ENCODE peak calls at places on chromosomes 13 and 19, in six cellular contexts. One of them, this sample, is unnamed.

GRCh38 chr13:105050696-105051095 is 1484.8 kb downstream of the EFNB2 start:
- DNase-seq in coronary artery: no peak
- DNase-seq in stimulated activated CD4-positive, alpha-beta T cell treated with anti-CD3 and anti-CD28 coated beads, Interleukin-1b, Interleukin-23, amount 100 ng/mL, for 24 hours: no peak
- DNase-seq in left ventricle myocardium inferior: no peak
- DNase-seq in HTR-8/SVneo: no peak
- DNase-seq in NCI-H460: no peak
- DNase-seq in this sample: no peak

GRCh38 chr13:27037571-27037970 is 134.0 kb downstream of the USP12 start:
- DNase-seq in left ventricle myocardium inferior: no peak
- DNase-seq in NCI-H460: no peak
- DNase-seq in HTR-8/SVneo: no peak
- DNase-seq in stimulated activated CD4-positive, alpha-beta T cell treated with anti-CD3 and anti-CD28 coated beads, Interleukin-1b, Interleukin-23, amount 100 ng/mL, for 24 hours: no peak
- DNase-seq in coronary artery: no peak
- DNase-seq in this sample: no peak

GRCh38 chr19:13906525-13906904 is 514 bp downstream of the CC2D1A start:
- DNase-seq in left ventricle myocardium inferior: no peak
- DNase-seq in coronary artery: no peak
- DNase-seq in stimulated activated CD4-positive, alpha-beta T cell treated with anti-CD3 and anti-CD28 coated beads, Interleukin-1b, Interleukin-23, amount 100 ng/mL, for 24 hours: no peak
- DNase-seq in NCI-H460: no peak
- DNase-seq in HTR-8/SVneo: no peak
- DNase-seq in this sample: no peak

GRCh38 chr13:113178070-113178895 is 19.8 kb downstream of the PROZ start:
- DNase-seq in HTR-8/SVneo: peak
- DNase-seq in NCI-H460: no peak
- DNase-seq in stimulated activated CD4-positive, alpha-beta T cell treated with anti-CD3 and anti-CD28 coated beads, Interleukin-1b, Interleukin-23, amount 100 ng/mL, for 24 hours: no peak
- DNase-seq in coronary artery: no peak
- DNase-seq in left ventricle myocardium inferior: no peak
- DNase-seq in this sample: no peak

GRCh38 chr19:47257411-47258169 is 1.3 kb downstream of the CCDC9 start:
- DNase-seq in NCI-H460: no peak
- DNase-seq in left ventricle myocardium inferior: no peak
- DNase-seq in HTR-8/SVneo: peak
- DNase-seq in stimulated activated CD4-positive, alpha-beta T cell treated with anti-CD3 and anti-CD28 coated beads, Interleukin-1b, Interleukin-23, amount 100 ng/mL, for 24 hours: no peak
- DNase-seq in coronary artery: no peak
- DNase-seq in this sample: no peak

GRCh38 chr19:5137571-5138124 is 168.7 kb downstream of the KDM4B start:
- DNase-seq in stimulated activated CD4-positive, alpha-beta T cell treated with anti-CD3 and anti-CD28 coated beads, Interleukin-1b, Interleukin-23, amount 100 ng/mL, for 24 hours: no peak
- DNase-seq in coronary artery: no peak
- DNase-seq in left ventricle myocardium inferior: no peak
- DNase-seq in HTR-8/SVneo: no peak
- DNase-seq in NCI-H460: no peak
- DNase-seq in this sample: peak

GRCh38 chr19:38455031-38455430 is 21.5 kb downstream of the RYR1 start:
- DNase-seq in stimulated activated CD4-positive, alpha-beta T cell treated with anti-CD3 and anti-CD28 coated beads, Interleukin-1b, Interleukin-23, amount 100 ng/mL, for 24 hours: no peak
- DNase-seq in coronary artery: no peak
- DNase-seq in left ventricle myocardium inferior: no peak
- DNase-seq in HTR-8/SVneo: peak
- DNase-seq in NCI-H460: peak
- DNase-seq in this sample: peak

GRCh38 chr13:52001120-52001731 is 10.0 kb downstream of the ATP7B start:
- DNase-seq in NCI-H460: peak
- DNase-seq in left ventricle myocardium inferior: no peak
- DNase-seq in coronary artery: no peak
- DNase-seq in stimulated activated CD4-positive, alpha-beta T cell treated with anti-CD3 and anti-CD28 coated beads, Interleukin-1b, Interleukin-23, amount 100 ng/mL, for 24 hours: no peak
- DNase-seq in HTR-8/SVneo: peak
- DNase-seq in this sample: peak

GRCh38 chr19:49875801-49876421 is 1.2 kb downstream of the AKT1S1 start:
- DNase-seq in NCI-H460: no peak
- DNase-seq in coronary artery: no peak
- DNase-seq in HTR-8/SVneo: peak
- DNase-seq in left ventricle myocardium inferior: peak
- DNase-seq in stimulated activated CD4-positive, alpha-beta T cell treated with anti-CD3 and anti-CD28 coated beads, Interleukin-1b, Interleukin-23, amount 100 ng/mL, for 24 hours: peak
- DNase-seq in this sample: peak

GRCh38 chr13:23547000-23547590 is 23.1 kb upstream of the TNFRSF19 start:
- DNase-seq in coronary artery: no peak
- DNase-seq in NCI-H460: no peak
- DNase-seq in left ventricle myocardium inferior: peak
- DNase-seq in stimulated activated CD4-positive, alpha-beta T cell treated with anti-CD3 and anti-CD28 coated beads, Interleukin-1b, Interleukin-23, amount 100 ng/mL, for 24 hours: no peak
- DNase-seq in HTR-8/SVneo: no peak
- DNase-seq in this sample: peak

GRCh38 chr13:23081246-23081645 is 99.5 kb upstream of the SGCG start:
- DNase-seq in NCI-H460: no peak
- DNase-seq in coronary artery: no peak
- DNase-seq in left ventricle myocardium inferior: no peak
- DNase-seq in HTR-8/SVneo: no peak
- DNase-seq in stimulated activated CD4-positive, alpha-beta T cell treated with anti-CD3 and anti-CD28 coated beads, Interleukin-1b, Interleukin-23, amount 100 ng/mL, for 24 hours: no peak
- DNase-seq in this sample: no peak

GRCh38 chr19:2332341-2333026 is 4.0 kb downstream of the SPPL2B start:
- DNase-seq in stimulated activated CD4-positive, alpha-beta T cell treated with anti-CD3 and anti-CD28 coated beads, Interleukin-1b, Interleukin-23, amount 100 ng/mL, for 24 hours: no peak
- DNase-seq in coronary artery: no peak
- DNase-seq in HTR-8/SVneo: no peak
- DNase-seq in left ventricle myocardium inferior: peak
- DNase-seq in NCI-H460: no peak
- DNase-seq in this sample: no peak

GRCh38 chr19:944171-944567 is 18.3 kb downstream of the ARID3A start:
- DNase-seq in HTR-8/SVneo: no peak
- DNase-seq in left ventricle myocardium inferior: no peak
- DNase-seq in NCI-H460: no peak
- DNase-seq in coronary artery: no peak
- DNase-seq in stimulated activated CD4-positive, alpha-beta T cell treated with anti-CD3 and anti-CD28 coated beads, Interleukin-1b, Interleukin-23, amount 100 ng/mL, for 24 hours: no peak
- DNase-seq in this sample: no peak

GRCh38 chr13:114119196-114119595 is 13.2 kb downstream of the RASA3 start:
- DNase-seq in NCI-H460: peak
- DNase-seq in HTR-8/SVneo: peak
- DNase-seq in left ventricle myocardium inferior: no peak
- DNase-seq in coronary artery: no peak
- DNase-seq in stimulated activated CD4-positive, alpha-beta T cell treated with anti-CD3 and anti-CD28 coated beads, Interleukin-1b, Interleukin-23, amount 100 ng/mL, for 24 hours: no peak
- DNase-seq in this sample: peak

GRCh38 chr19:31338069-31338767 is 11.0 kb downstream of the TSHZ3 start:
- DNase-seq in coronary artery: no peak
- DNase-seq in NCI-H460: no peak
- DNase-seq in stimulated activated CD4-positive, alpha-beta T cell treated with anti-CD3 and anti-CD28 coated beads, Interleukin-1b, Interleukin-23, amount 100 ng/mL, for 24 hours: no peak
- DNase-seq in left ventricle myocardium inferior: peak
- DNase-seq in HTR-8/SVneo: no peak
- DNase-seq in this sample: peak

GRCh38 chr19:29636553-29637325 is 28.5 kb upstream of the PLEKHF1 start:
- DNase-seq in HTR-8/SVneo: no peak
- DNase-seq in left ventricle myocardium inferior: no peak
- DNase-seq in NCI-H460: no peak
- DNase-seq in stimulated activated CD4-positive, alpha-beta T cell treated with anti-CD3 and anti-CD28 coated beads, Interleukin-1b, Interleukin-23, amount 100 ng/mL, for 24 hours: no peak
- DNase-seq in coronary artery: no peak
- DNase-seq in this sample: no peak

GRCh38 chr13:73065665-73066350 is 7.0 kb downstream of the KLF5 start:
- DNase-seq in HTR-8/SVneo: no peak
- DNase-seq in NCI-H460: no peak
- DNase-seq in coronary artery: no peak
- DNase-seq in left ventricle myocardium inferior: no peak
- DNase-seq in stimulated activated CD4-positive, alpha-beta T cell treated with anti-CD3 and anti-CD28 coated beads, Interleukin-1b, Interleukin-23, amount 100 ng/mL, for 24 hours: no peak
- DNase-seq in this sample: no peak

GRCh38 chr19:50268501-50268900 is 60.7 kb downstream of the KCNC3 start:
- DNase-seq in NCI-H460: no peak
- DNase-seq in HTR-8/SVneo: no peak
- DNase-seq in coronary artery: no peak
- DNase-seq in stimulated activated CD4-positive, alpha-beta T cell treated with anti-CD3 and anti-CD28 coated beads, Interleukin-1b, Interleukin-23, amount 100 ng/mL, for 24 hours: no peak
- DNase-seq in left ventricle myocardium inferior: no peak
- DNase-seq in this sample: no peak

GRCh38 chr19:42201489-42202289 is 15.8 kb downstream of the DEDD2 start:
- DNase-seq in HTR-8/SVneo: no peak
- DNase-seq in stimulated activated CD4-positive, alpha-beta T cell treated with anti-CD3 and anti-CD28 coated beads, Interleukin-1b, Interleukin-23, amount 100 ng/mL, for 24 hours: no peak
- DNase-seq in NCI-H460: no peak
- DNase-seq in coronary artery: no peak
- DNase-seq in left ventricle myocardium inferior: peak
- DNase-seq in this sample: no peak

GRCh38 chr13:97627566-97627965 is 193.6 kb downstream of the RAP2A start:
- DNase-seq in NCI-H460: peak
- DNase-seq in left ventricle myocardium inferior: peak
- DNase-seq in HTR-8/SVneo: peak
- DNase-seq in coronary artery: peak
- DNase-seq in stimulated activated CD4-positive, alpha-beta T cell treated with anti-CD3 and anti-CD28 coated beads, Interleukin-1b, Interleukin-23, amount 100 ng/mL, for 24 hours: no peak
- DNase-seq in this sample: peak

GRCh38 chr13:67118277-67118676 is 111.9 kb downstream of the PCDH9 start:
- DNase-seq in HTR-8/SVneo: no peak
- DNase-seq in coronary artery: no peak
- DNase-seq in NCI-H460: no peak
- DNase-seq in stimulated activated CD4-positive, alpha-beta T cell treated with anti-CD3 and anti-CD28 coated beads, Interleukin-1b, Interleukin-23, amount 100 ng/mL, for 24 hours: no peak
- DNase-seq in left ventricle myocardium inferior: no peak
- DNase-seq in this sample: no peak

GRCh38 chr13:113148940-113149503 is 9.4 kb upstream of the PROZ start:
- DNase-seq in NCI-H460: no peak
- DNase-seq in HTR-8/SVneo: no peak
- DNase-seq in coronary artery: peak
- DNase-seq in stimulated activated CD4-positive, alpha-beta T cell treated with anti-CD3 and anti-CD28 coated beads, Interleukin-1b, Interleukin-23, amount 100 ng/mL, for 24 hours: no peak
- DNase-seq in left ventricle myocardium inferior: no peak
- DNase-seq in this sample: no peak

GRCh38 chr19:35661995-35662340 is 4.3 kb upstream of the UPK1A start:
- DNase-seq in coronary artery: no peak
- DNase-seq in NCI-H460: no peak
- DNase-seq in HTR-8/SVneo: no peak
- DNase-seq in stimulated activated CD4-positive, alpha-beta T cell treated with anti-CD3 and anti-CD28 coated beads, Interleukin-1b, Interleukin-23, amount 100 ng/mL, for 24 hours: no peak
- DNase-seq in left ventricle myocardium inferior: no peak
- DNase-seq in this sample: no peak

GRCh38 chr19:45218426-45218825 is 26.8 kb downstream of the EXOC3L2 start:
- DNase-seq in stimulated activated CD4-positive, alpha-beta T cell treated with anti-CD3 and anti-CD28 coated beads, Interleukin-1b, Interleukin-23, amount 100 ng/mL, for 24 hours: no peak
- DNase-seq in coronary artery: no peak
- DNase-seq in HTR-8/SVneo: no peak
- DNase-seq in left ventricle myocardium inferior: no peak
- DNase-seq in NCI-H460: no peak
- DNase-seq in this sample: no peak

GRCh38 chr13:32214073-32214472 is 101.1 kb downstream of the ZAR1L start:
- DNase-seq in NCI-H460: no peak
- DNase-seq in coronary artery: no peak
- DNase-seq in left ventricle myocardium inferior: no peak
- DNase-seq in stimulated activated CD4-positive, alpha-beta T cell treated with anti-CD3 and anti-CD28 coated beads, Interleukin-1b, Interleukin-23, amount 100 ng/mL, for 24 hours: no peak
- DNase-seq in HTR-8/SVneo: no peak
- DNase-seq in this sample: no peak

GRCh38 chr13:25171170-25171516 is 945 bp downstream of the AMER2 start:
- DNase-seq in left ventricle myocardium inferior: no peak
- DNase-seq in HTR-8/SVneo: no peak
- DNase-seq in NCI-H460: no peak
- DNase-seq in stimulated activated CD4-positive, alpha-beta T cell treated with anti-CD3 and anti-CD28 coated beads, Interleukin-1b, Interleukin-23, amount 100 ng/mL, for 24 hours: no peak
- DNase-seq in coronary artery: no peak
- DNase-seq in this sample: no peak